ENCODE peak calls at places on chromosomes 4 and X, in four cellular contexts. W, D, K and A are unnamed samples.

GRCh38 chr4:30429813-30430466 is 290.2 kb upstream of the PCDH7 start:
- DNase-seq in W (no peak), D (peak; percentile 90), K (no peak), A (no peak)

GRCh38 chrX:679161-679979 is 48.8 kb downstream of the SHOX start:
- DNase-seq in W (no peak), D (no peak), K (no peak), A (no peak)

GRCh38 chr4:141860974-141861373 is 224.6 kb downstream of the IL15 start:
- DNase-seq in W (no peak), D (peak; percentile 23), K (no peak), A (no peak)

GRCh38 chr4:165971941-165972340 is 98.9 kb downstream of the TLL1 start:
- DNase-seq in W (no peak), D (peak; percentile 91), K (no peak), A (no peak)

GRCh38 chr4:8719421-8719820 is 126.9 kb downstream of the CPZ start:
- DNase-seq in W (no peak), D (no peak), K (no peak), A (no peak)

GRCh38 chrX:138287200-138287865 is 424.2 kb downstream of the FGF13 start:
- DNase-seq in W (no peak), D (no peak), K (no peak), A (no peak)

GRCh38 chr4:168877407-168877778 is 132.7 kb downstream of the CBR4 start:
- DNase-seq in W (no peak), D (no peak), K (no peak), A (no peak)

GRCh38 chrX:151985955-151986354 is 11.5 kb upstream of the GABRE start:
- DNase-seq in W (no peak), D (peak; percentile 47), K (no peak), A (no peak)

GRCh38 chrX:10741003-10741402 is 120.6 kb upstream of the MID1 start:
- DNase-seq in W (no peak), D (no peak), K (no peak), A (no peak)

GRCh38 chrX:77448170-77448569 is 981 bp downstream of the FGF16 start:
- DNase-seq in W (no peak), D (no peak), K (no peak), A (peak; percentile 8)

GRCh38 chr4:243407-243806 is 61.9 kb downstream of the ZNF732 start:
- DNase-seq in W (peak; percentile 35), D (no peak), K (no peak), A (no peak)

GRCh38 chr4:242121-242848 is 63.0 kb downstream of the ZNF732 start:
- DNase-seq in W (peak; percentile 38), D (peak; percentile 37), K (peak; percentile 84), A (peak; percentile 60)

DNA sequence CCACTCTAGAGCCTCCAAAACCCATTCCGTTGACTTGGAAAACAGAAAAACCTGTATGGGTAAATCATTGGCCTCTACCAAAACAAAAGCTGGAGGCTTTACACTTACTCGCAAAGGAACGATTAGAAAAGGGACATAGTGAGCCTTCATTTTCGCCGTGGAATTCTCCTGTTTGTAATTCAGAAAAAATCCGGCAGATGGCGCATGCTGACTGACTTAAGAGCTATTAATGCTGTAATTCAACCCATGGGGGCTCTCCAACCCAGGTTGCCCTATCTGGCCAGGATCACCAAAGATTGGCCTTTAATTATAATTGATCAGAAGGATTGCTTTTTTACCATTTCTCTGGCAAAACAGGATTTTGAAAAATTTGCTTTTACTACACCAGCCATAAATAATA is 60.8 kb downstream of the ZNF732 start:
- DNase-seq in W (peak; percentile 43), D (no peak), K (peak; percentile 70), A (peak; percentile 17)
- TF ChIP-seq CTCF in W (peak; percentile 82), D (peak; percentile 30), K (peak; percentile 83), A (peak; percentile 26)

GRCh38 chr4:6332042-6332668 is 62.5 kb downstream of the WFS1 start:
- DNase-seq in W (peak; percentile 81), D (no peak), K (no peak), A (peak; percentile 69)
- TF ChIP-seq CTCF in W (peak; percentile 91), D (peak; percentile 83), K (peak; percentile 62), A (peak; percentile 75)

GRCh38 chr4:130336585-130337217 is 1240.7 kb downstream of the C4orf33 start:
- DNase-seq in W (no peak), D (peak; percentile 41), K (no peak), A (peak; percentile 9)
- TF ChIP-seq CTCF in W (peak; percentile 63), D (peak; percentile 40), K (peak; percentile 59), A (no peak)

DNA sequence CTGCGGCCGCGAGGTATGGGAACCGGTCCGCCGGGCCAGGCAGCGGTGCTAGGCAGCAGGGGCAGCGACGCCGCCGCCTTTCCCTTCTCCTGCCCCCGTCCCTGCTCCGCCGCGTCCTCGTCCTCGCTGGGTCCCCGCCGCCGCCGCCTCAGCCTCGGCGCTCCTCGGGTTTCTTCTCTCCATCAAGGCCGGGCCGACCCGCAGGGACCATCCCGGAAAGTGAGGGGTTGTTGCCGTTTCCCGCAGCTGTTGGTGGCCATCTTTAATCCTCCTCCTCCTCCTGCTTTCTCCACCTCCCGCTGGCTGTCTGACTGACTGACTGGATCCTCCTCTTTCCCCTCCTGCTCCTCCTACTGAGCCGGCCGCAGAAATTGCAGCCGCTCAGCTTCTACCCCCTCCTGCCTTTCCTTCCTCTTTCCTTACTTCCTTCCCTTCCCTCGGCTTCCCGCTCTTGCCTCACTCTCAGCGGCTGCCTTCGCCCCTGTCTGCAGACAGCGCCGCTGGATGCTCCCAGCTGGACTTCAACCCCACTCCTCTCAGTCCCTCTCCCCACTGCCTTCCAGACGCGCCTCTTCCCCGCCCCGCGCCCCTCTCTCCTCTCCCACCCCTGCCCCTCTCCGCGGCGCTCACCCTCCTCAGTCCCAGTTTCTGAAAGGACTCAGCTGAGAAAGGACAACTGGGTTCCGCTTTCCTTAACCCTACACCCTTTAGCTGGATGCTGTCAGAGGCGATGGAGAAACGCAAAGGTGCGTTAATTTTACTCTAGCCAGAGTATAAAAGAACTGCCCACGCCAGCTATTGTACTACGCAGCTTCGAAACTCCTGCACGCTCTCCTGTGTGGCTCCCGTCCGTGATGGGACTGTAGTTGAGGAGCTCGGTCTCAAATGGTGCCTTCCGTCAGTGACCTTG is at the start of gene WDFY3:
- DNase-seq in W (peak; percentile 81), D (peak; percentile 79), K (peak; percentile 7), A (peak; percentile 55)
- TF ChIP-seq CTCF in W (no peak), D (peak; percentile 16), K (no peak), A (no peak)

GRCh38 chrX:18951032-18951431 is 32.9 kb downstream of the PHKA2 start:
- DNase-seq in W (no peak), D (no peak), K (no peak), A (no peak)
- TF ChIP-seq CTCF in W (no peak), D (no peak), K (no peak), A (no peak)

GRCh38 chrX:49829016-49829415 is at the start of gene PAGE4:
- DNase-seq in W (no peak), D (no peak), K (no peak), A (no peak)
- TF ChIP-seq CTCF in W (no peak), D (no peak), K (no peak), A (no peak)

DNA sequence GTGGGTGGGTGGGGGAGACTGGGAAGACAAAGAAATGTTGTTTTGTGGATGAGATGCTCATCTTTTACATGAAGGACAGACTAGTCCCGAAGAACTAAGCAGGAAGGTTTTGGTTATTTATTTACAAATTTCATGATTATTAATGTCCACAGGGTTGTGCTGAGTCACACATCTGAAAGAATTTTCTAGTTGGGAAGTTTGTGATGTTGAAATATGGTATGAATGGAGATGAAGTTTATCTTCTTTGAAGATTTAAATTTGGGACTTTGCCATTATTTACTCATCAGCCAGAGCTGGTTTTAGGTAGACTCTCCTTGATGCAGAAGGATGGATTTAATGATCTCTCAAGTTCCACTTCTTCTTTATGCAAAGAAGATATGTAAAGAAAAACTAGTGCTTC is 75.5 kb downstream of the MOSPD2 start:
- DNase-seq in W (no peak), D (peak; percentile 30), K (no peak), A (no peak)
- TF ChIP-seq CTCF in W (no peak), D (no peak), K (no peak), A (no peak)